ENCODE peak calls at places on chromosomes 5 and 9, in four cellular contexts. I is H1, T is HepG2, W is K562. Z is an unnamed sample.

GRCh38 chr9:128498911-128499310 is 5.6 kb upstream of the GLE1 start:
- DNase-seq in I (no peak), T (no peak), W (no peak), Z (no peak)

GRCh38 chr9:9341203-9341602 is 1271.6 kb downstream of the PTPRD start:
- DNase-seq in I (peak), T (no peak), W (no peak), Z (no peak)

GRCh38 chr5:168978015-168978414 is 322.9 kb downstream of the SLIT3 start:
- DNase-seq in I (no peak), T (no peak), W (no peak), Z (no peak)

GRCh38 chr5:89313804-89314588 is 431.0 kb upstream of the MEF2C start:
- DNase-seq in I (no peak), T (no peak), W (peak), Z (peak)

GRCh38 chr5:73913971-73914370 is 288.0 kb downstream of the ARHGEF28 start:
- DNase-seq in I (no peak), T (no peak), W (no peak), Z (no peak)

GRCh38 chr9:92180669-92181181 is 65.5 kb upstream of the SPTLC1 start:
- DNase-seq in I (no peak), T (peak), W (peak), Z (no peak)

GRCh38 chr5:104754311-104754995 is 1191.9 kb upstream of the NUDT12 start:
- DNase-seq in I (no peak), T (no peak), W (no peak), Z (no peak)

GRCh38 chr9:85038061-85038460 is 368.5 kb downstream of the NTRK2 start:
- DNase-seq in I (no peak), T (no peak), W (no peak), Z (no peak)

GRCh38 chr9:125568616-125569015 is 138.4 kb downstream of the MAPKAP1 start:
- DNase-seq in I (no peak), T (no peak), W (no peak), Z (no peak)

GRCh38 chr5:84816746-84817547 is 432.3 kb upstream of the EDIL3 start:
- DNase-seq in I (no peak), T (no peak), W (no peak), Z (no peak)

GRCh38 chr9:127021664-127022337 is 100.6 kb downstream of the ANGPTL2 start:
- DNase-seq in I (no peak), T (no peak), W (no peak), Z (no peak)

GRCh38 chr5:168227001-168227400 is 64.4 kb upstream of the WWC1 start:
- DNase-seq in I (no peak), T (no peak), W (no peak), Z (peak)

GRCh38 chr5:125559296-125559695 is 812.9 kb upstream of the ZNF608 start:
- DNase-seq in I (no peak), T (no peak), W (no peak), Z (peak)

DNA sequence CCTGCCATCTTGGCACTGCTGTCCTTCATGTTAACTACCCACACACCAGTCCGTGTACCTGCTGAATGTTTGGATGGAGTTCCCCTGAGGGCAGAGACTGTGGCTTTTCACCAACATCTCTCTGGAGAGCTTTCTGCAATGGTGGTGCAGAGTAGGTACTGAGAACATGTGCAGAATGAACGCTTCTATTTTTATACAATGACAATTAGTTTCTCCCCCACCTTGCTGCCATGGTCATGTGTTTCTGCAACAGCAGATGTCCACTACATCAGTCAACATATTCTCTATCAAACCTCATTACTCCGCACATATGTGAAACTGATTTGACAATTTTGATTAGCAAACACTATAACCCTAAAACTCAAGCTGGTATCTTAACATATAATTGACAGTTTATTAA is 14.5 kb downstream of the PTCH1 start:
- DNase-seq in I (no peak), T (no peak), W (no peak), Z (no peak)
- H3K4me3 ChIP-seq in I (no peak), T (no peak), W (no peak), Z (no peak)

DNA sequence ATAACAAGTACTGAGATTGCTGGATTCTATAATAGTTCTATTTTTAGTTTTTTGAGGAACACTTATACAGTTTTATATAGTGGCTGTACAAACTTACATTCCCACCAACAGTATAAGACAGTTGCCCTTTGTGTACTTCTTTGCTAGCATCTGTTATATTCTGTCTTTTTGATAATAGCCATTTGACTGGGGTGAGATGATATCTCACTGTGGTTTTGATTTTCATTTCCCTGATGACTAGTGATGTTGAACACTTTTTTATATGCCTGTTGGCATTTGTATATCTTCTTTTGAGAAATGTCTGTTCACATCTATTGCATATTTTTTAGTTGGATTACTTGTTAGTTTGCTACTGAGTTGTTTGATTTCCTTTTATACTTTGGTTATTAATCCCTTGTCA is 204.1 kb upstream of the SMC2 start:
- DNase-seq in I (no peak), T (no peak), W (no peak), Z (no peak)
- TF ChIP-seq JUN in I (no peak), T (no peak), W (no peak), Z (no peak)

GRCh38 chr5:175420383-175420782 is 23.6 kb downstream of the DRD1 start:
- DNase-seq in I (no peak), T (no peak), W (no peak), Z (no peak)

GRCh38 chr5:175422058-175422457 is 21.9 kb downstream of the DRD1 start:
- DNase-seq in I (no peak), T (no peak), W (no peak), Z (no peak)

GRCh38 chr5:175415303-175415702 is 28.7 kb downstream of the DRD1 start:
- DNase-seq in I (no peak), T (no peak), W (no peak), Z (no peak)

GRCh38 chr5:175418252-175418651 is 25.7 kb downstream of the DRD1 start:
- DNase-seq in I (no peak), T (no peak), W (no peak), Z (no peak)

GRCh38 chr5:175417384-175417783 is 26.6 kb downstream of the DRD1 start:
- DNase-seq in I (no peak), T (no peak), W (no peak), Z (no peak)
- TF ChIP-seq POLR2AphosphoS5 in I (no peak), T (no peak), W (no peak), Z (no peak)

DNA sequence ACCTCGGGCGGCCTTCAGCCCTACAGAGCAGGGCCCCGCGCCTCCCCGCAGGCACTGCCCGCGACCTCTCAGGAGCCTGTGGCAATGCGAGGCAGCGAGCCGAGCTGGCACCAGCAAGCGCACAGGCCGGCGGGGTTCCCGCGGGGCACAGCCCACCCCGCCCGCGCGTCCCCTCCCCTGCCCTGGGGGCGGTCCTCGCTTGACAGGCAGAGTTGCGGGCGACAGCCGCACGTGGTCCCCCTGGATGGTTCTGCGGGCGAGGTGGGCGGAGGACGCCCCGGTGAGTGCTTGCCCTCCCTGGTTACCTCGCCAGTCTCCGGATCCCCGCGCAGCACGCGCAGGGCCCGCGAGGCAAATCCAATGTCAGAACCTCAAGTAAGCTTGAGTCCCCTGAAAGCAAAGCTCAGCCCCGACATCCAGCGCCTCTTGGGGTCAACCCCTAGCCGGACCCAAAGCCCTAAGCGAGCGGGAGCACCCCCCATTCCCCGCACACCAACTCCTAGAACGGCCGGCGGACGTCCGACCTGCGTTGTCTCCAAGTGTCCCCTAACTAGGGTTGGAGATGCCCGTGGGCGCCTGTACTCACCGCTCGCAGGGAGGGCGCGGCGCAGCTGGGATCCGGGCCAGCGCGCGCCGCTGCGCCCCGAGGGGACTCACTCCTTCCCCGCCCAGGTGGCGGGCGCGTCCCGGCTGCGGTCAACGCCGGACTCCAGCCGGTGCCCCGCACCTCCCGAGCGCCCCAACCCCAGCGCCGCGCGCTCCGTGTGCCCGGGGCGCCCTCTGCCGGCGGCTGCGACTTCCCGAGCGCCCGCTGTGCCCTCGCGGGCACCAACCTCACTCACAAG is at the start of gene DRD1:
- DNase-seq in I (no peak), T (no peak), W (peak), Z (peak)
- H3K4me3 ChIP-seq in I (peak), T (no peak), W (no peak), Z (no peak)

DNA sequence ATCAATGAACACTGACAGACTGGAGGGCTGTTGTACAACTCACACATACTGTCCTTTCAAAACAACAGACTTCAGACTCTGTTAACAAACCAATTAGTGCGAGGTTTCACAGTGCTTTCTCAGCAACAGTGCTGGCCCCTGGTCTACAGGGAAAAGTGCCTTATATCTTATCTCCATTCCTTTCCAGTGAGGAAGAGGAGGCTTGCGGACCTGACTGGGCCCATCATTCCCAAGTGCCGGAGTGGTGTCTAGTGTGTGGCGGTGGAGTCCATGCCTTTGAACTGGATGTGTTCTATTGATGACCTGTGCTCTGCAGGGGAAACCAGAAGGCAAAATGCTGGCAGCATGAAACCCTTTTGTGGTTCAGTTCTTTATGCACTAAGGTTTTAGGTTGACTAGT is 33.7 kb downstream of the TSTD2 start:
- DNase-seq in I (no peak), T (no peak), W (no peak), Z (no peak)
- TF ChIP-seq JUN in I (no peak), T (no peak), W (no peak), Z (no peak)

GRCh38 chr9:34546102-34546833 is 23.5 kb upstream of the ENHO start:
- DNase-seq in I (no peak), T (no peak), W (no peak), Z (no peak)
- TF ChIP-seq POLR2AphosphoS5 in I (no peak), T (no peak), W (no peak), Z (no peak)

Z was measured in endothelial cell of umbilical vein.